ENCODE peak calls at places on chromosomes 16 and 17, in six cellular contexts. E is glutamatergic neuron, V is B cell, B is NB4, Q is neural progenitor cell, F is fibroblast of lung. T is an unnamed sample.

GRCh38 chr16:68908000-68908313 is 64.6 kb downstream of the TANGO6 start:
- DNase-seq in E (no peak), V (no peak), B (no peak), Q (no peak), F (peak; percentile 73), T (no peak)

GRCh38 chr17:18004901-18005305 is 32.2 kb downstream of the DRC3 start:
- DNase-seq in E (peak; percentile 42), V (no peak), B (no peak), Q (peak; percentile 42), F (no peak), T (no peak)

GRCh38 chr17:77322284-77322533 is 181.4 kb downstream of the SEC14L1 start:
- DNase-seq in E (no peak), V (no peak), B (no peak), Q (no peak), F (no peak), T (no peak)

GRCh38 chr16:68744744-68745280 is 7.7 kb downstream of the CDH1 start:
- DNase-seq in E (no peak), V (no peak), B (peak; percentile 19), Q (no peak), F (no peak), T (no peak)

GRCh38 chr17:36980281-36980761 is 31.6 kb downstream of the AATF start:
- DNase-seq in E (no peak), V (no peak), B (no peak), Q (peak; percentile 19), F (peak; percentile 63), T (no peak)

GRCh38 chr17:28053725-28054124 is 11.2 kb downstream of the NLK start:
- DNase-seq in E (no peak), V (no peak), B (no peak), Q (no peak), F (no peak), T (no peak)

GRCh38 chr17:76585649-76586593 is at the start of gene ST6GALNAC2:
- DNase-seq in E (peak; percentile 49), V (peak; percentile 70), B (peak; percentile 81), Q (peak; percentile 70), F (peak; percentile 41), T (no peak)

GRCh38 chr17:65531508-65532431 is 29.7 kb downstream of the AXIN2 start:
- DNase-seq in E (no peak), V (no peak), B (no peak), Q (peak; percentile 60), F (peak; percentile 91), T (peak; percentile 59)

GRCh38 chr16:5502467-5502869 is 404.9 kb upstream of the EEF2KMT start:
- DNase-seq in E (peak; percentile 62), V (no peak), B (peak; percentile 50), Q (peak; percentile 82), F (no peak), T (no peak)

GRCh38 chr17:74859439-74860228 is at the start of gene GRIN2C:
- DNase-seq in E (peak; percentile 54), V (peak; percentile 71), B (no peak), Q (peak; percentile 52), F (no peak), T (no peak)

GRCh38 chr17:32143525-32143865 is 1.2 kb downstream of the RHOT1 start:
- DNase-seq in E (no peak), V (no peak), B (peak; percentile 57), Q (no peak), F (no peak), T (no peak)

GRCh38 chr16:66930189-66930588 is 4.0 kb downstream of the CIAO2B start:
- DNase-seq in E (no peak), V (no peak), B (peak; percentile 31), Q (no peak), F (peak; percentile 51), T (no peak)

GRCh38 chr17:77148959-77149510 is 8.3 kb downstream of the SEC14L1 start:
- DNase-seq in E (no peak), V (no peak), B (no peak), Q (no peak), F (no peak), T (no peak)

DNA sequence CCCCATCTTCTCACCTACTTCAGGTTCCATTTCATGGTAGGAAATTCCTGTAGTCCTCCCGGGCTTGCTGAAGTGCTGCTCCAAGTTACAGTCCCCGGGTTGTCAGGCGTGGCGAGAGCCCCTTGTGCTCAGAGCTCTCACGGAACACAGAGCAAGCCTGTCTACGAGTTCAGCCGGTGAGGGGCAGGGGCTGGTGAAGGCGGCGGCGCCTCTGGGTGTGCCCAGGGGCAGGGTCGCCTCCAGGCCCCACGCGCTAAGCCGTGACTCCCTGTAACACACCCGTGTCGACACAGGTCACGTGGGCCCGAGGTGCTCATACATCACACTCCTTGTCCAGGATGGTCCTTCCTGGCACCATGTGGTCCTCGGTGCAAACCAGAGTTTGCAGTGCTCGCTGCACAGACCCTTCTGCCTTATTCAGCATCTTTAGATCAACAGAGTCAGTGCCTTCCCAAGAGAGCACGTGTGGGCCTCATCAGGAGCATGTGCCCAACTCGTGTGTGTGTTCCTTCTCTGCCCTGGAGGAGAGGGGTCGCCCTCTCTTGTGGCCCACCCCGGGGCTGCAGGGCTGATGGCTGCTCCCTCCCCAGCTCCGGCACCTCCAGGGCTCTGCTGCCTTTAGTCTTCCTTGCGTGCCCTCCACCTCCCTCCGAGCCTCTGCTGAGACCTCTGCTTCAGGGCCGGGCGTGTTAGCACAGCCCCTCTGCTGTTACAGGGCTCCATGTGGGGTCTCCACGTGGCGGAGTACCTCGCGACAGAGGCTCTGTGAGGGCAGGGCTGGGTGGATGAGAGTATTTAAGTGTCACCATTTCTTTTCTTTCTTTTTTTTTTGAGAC is 51.2 kb downstream of the WDR45B start:
- DNase-seq in E (no peak), V (no peak), B (no peak), Q (no peak), F (no peak), T (no peak)
- TF ChIP-seq CTCF in E (no peak), V (no peak), B (no peak), Q (no peak), F (no peak), T (no peak)

GRCh38 chr17:8151120-8151640 is 1.0 kb downstream of the PER1 start:
- DNase-seq in E (peak; percentile 82), V (peak; percentile 96), B (peak; percentile 79), Q (peak; percentile 86), F (peak; percentile 92), T (peak; percentile 77)
- TF ChIP-seq CTCF in E (no peak), V (no peak), B (no peak), Q (no peak), F (no peak), T (no peak)

GRCh38 chr17:57735707-57736106 is 9.4 kb downstream of the CCDC182 start:
- DNase-seq in E (no peak), V (no peak), B (peak; percentile 34), Q (peak; percentile 55), F (no peak), T (no peak)
- TF ChIP-seq CTCF in E (no peak), V (no peak), B (peak; percentile 39), Q (peak; percentile 56), F (no peak), T (no peak)

DNA sequence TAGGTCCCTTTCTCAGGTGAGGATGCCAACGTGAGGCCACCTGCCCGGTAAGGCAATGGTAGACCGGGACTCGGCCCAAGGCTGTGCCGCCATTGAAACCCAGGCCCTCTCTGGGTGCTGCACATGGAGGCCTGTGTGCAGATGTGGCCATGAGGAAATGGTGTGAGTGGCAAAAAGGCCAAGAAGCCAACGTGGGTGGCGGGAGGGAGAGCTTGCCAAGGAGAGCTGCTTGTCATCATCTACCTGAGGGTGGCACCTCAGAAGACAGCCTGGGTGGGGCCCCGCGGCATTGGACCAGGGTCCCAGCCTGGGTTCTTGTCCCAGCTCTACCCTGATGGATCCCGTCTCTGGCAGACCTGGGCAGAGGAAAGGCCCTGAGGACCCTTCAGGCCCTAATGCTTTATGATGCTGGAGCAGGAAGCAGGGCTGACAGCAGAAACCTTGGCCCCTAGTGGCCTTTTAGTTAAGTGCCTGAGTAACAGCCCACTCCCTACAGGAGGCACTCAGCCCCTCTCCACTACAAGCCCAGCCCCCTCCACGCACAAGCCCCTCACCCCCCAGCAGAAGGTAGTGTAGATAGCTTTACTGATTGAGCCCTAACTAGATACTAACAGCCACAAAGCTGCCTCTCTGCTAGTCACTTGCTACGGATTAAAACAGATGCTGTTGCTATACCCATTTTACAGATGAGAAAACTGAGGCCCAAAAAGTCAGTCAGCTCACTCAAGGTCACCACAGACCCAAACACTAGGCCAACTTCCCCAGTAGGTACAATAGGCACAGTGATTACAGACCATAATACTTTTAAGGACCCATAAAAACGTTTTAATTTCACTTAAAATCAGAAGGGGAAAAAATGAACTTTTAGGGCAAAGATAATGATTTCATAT is 26.2 kb upstream of the KIFC3 start:
- DNase-seq in E (no peak), V (no peak), B (no peak), Q (no peak), F (no peak), T (no peak)
- TF ChIP-seq CTCF in E (no peak), V (no peak), B (peak; percentile 16), Q (no peak), F (no peak), T (no peak)

GRCh38 chr17:43552229-43552837 is 6.2 kb upstream of the ETV4 start:
- DNase-seq in E (no peak), V (no peak), B (no peak), Q (no peak), F (no peak), T (no peak)
- TF ChIP-seq CTCF in E (no peak), V (no peak), B (no peak), Q (no peak), F (no peak), T (no peak)

DNA sequence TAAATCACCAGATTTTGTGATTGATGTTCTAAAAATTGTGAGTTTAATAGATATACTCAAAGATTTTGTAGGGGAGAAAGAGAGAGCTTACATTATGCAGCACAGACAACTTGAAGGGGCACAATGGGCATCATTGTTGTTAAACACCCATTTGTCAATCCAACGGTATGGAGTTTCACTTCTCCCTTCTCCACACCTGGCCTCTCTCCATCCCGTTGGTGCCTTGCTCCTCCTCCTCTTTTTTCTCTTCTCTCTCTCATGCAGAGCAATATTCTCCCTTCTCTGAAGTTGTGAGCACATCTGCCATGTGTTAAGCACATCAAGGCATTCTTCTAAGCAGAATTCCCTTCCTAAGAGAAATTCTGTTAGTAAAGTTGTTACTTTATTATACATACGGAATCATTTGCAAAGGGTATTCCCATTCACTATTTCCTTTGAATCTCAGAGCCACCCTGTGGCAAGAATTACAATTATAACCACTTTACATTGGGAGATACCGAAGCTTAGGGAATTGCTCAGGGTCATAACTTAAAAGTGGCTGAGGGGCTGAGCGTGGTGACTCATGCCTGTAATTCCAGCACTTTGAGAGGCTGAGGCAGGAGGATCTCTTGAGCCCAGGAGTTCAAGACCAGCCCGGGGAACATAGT is 40.5 kb upstream of the SKAP1 start:
- DNase-seq in E (no peak), V (no peak), B (no peak), Q (no peak), F (peak; percentile 68), T (no peak)
- TF ChIP-seq CTCF in E (no peak), V (no peak), B (no peak), Q (no peak), F (no peak), T (no peak)

T was measured in AG09319.